ENCODE peak calls at places on chromosome 19, in five cellular contexts. V is brain microvascular endothelial cell; Z is activated naive CD4-positive, alpha-beta T cell treated with anti-CD3 and anti-CD28 coated beads, Interleukin-2, amount 10 ng/mL, durations not matched to agents 7 days and 5 days; G is WTC11; E is endodermal cell. C is an unnamed sample.

GRCh38 chr19:19338082-19338481 is 17.5 kb downstream of the MAU2 start:
- DNase-seq in V (no peak), Z (no peak), G (no peak), E (no peak), C (no peak)

GRCh38 chr19:47057328-47057727 is 8.9 kb upstream of the TMEM160 start:
- DNase-seq in V (peak), Z (no peak), G (no peak), E (no peak), C (peak)

GRCh38 chr19:54137913-54138776 is 583 bp downstream of the CNOT3 start:
- DNase-seq in V (no peak), Z (peak), G (no peak), E (peak), C (no peak)

GRCh38 chr19:43774103-43774939 is 6.5 kb downstream of the KCNN4 start:
- DNase-seq in V (peak), Z (no peak), G (peak), E (peak), C (peak)

GRCh38 chr19:34416021-34416545 is 11.9 kb downstream of the PDCD2L start:
- DNase-seq in V (no peak), Z (no peak), G (no peak), E (no peak), C (peak)

GRCh38 chr19:38917921-38918491 is 6.0 kb upstream of the CCER2 start:
- DNase-seq in V (no peak), Z (no peak), G (no peak), E (no peak), C (no peak)

GRCh38 chr19:55605637-55606470 is at the start of gene ZNF865:
- DNase-seq in V (peak), Z (peak), G (peak), E (peak), C (peak)

GRCh38 chr19:45860359-45861259 is 2.3 kb downstream of the SYMPK start:
- DNase-seq in V (no peak), Z (no peak), G (no peak), E (no peak), C (no peak)

GRCh38 chr19:47113446-47114348 is at the start of gene ZC3H4:
- DNase-seq in V (peak), Z (peak), G (peak), E (peak), C (peak)